ENCODE peak calls at places on chromosome 9, in four cellular contexts. One of them, this sample, is unnamed.

GRCh38 chr9:95242613-95243012 is 74.9 kb downstream of the FANCC start:
- DNase-seq in endodermal cell: peak; percentile 74
- DNase-seq in Peyer's patch: no peak
- DNase-seq in prostate gland: no peak
- DNase-seq in this sample: no peak

GRCh38 chr9:4821133-4821532 is 28.4 kb downstream of the RCL1 start:
- DNase-seq in prostate gland: no peak
- DNase-seq in endodermal cell: no peak
- DNase-seq in Peyer's patch: no peak
- DNase-seq in this sample: no peak

GRCh38 chr9:127129073-127129717 is 6.8 kb upstream of the ANGPTL2 start:
- DNase-seq in prostate gland: no peak
- DNase-seq in Peyer's patch: no peak
- DNase-seq in endodermal cell: peak; percentile 67
- DNase-seq in this sample: no peak

GRCh38 chr9:127899200-127899943 is at the start of gene ST6GALNAC6:
- DNase-seq in Peyer's patch: peak; percentile 78
- DNase-seq in endodermal cell: peak; percentile 84
- DNase-seq in prostate gland: no peak
- DNase-seq in this sample: peak; percentile 63

GRCh38 chr9:11794984-11795383 is 898.2 kb upstream of the TYRP1 start:
- DNase-seq in prostate gland: no peak
- DNase-seq in Peyer's patch: no peak
- DNase-seq in endodermal cell: no peak
- DNase-seq in this sample: no peak

GRCh38 chr9:104836235-104836634 is 72.3 kb downstream of the NIPSNAP3B start:
- DNase-seq in endodermal cell: no peak
- DNase-seq in prostate gland: no peak
- DNase-seq in Peyer's patch: no peak
- DNase-seq in this sample: no peak

GRCh38 chr9:36319806-36320205 is 61.6 kb upstream of the GNE start:
- DNase-seq in prostate gland: peak; percentile 55
- DNase-seq in Peyer's patch: no peak
- DNase-seq in endodermal cell: no peak
- DNase-seq in this sample: no peak

GRCh38 chr9:131625848-131626670 is 80.7 kb downstream of the PRRT1B start:
- DNase-seq in prostate gland: no peak
- DNase-seq in Peyer's patch: no peak
- DNase-seq in endodermal cell: peak; percentile 29
- DNase-seq in this sample: no peak

GRCh38 chr9:135095470-135096407 is 8.3 kb downstream of the OLFM1 start:
- DNase-seq in Peyer's patch: no peak
- DNase-seq in prostate gland: no peak
- DNase-seq in endodermal cell: no peak
- DNase-seq in this sample: no peak

GRCh38 chr9:134040831-134041648 is 15.8 kb downstream of the BRD3OS start:
- DNase-seq in Peyer's patch: no peak
- DNase-seq in endodermal cell: no peak
- DNase-seq in prostate gland: no peak
- DNase-seq in this sample: no peak

GRCh38 chr9:70060883-70061507 is 17.3 kb downstream of the MAMDC2 start:
- DNase-seq in endodermal cell: no peak
- DNase-seq in prostate gland: no peak
- DNase-seq in Peyer's patch: no peak
- DNase-seq in this sample: no peak

GRCh38 chr9:86940774-86941173 is 6.5 kb downstream of the GAS1 start:
- DNase-seq in endodermal cell: no peak
- DNase-seq in prostate gland: no peak
- DNase-seq in Peyer's patch: no peak
- DNase-seq in this sample: no peak

GRCh38 chr9:101220341-101220740 is 164.5 kb downstream of the BAAT start:
- DNase-seq in Peyer's patch: no peak
- DNase-seq in prostate gland: no peak
- DNase-seq in endodermal cell: no peak
- DNase-seq in this sample: no peak

GRCh38 chr9:69044226-69045219 is 9.0 kb downstream of the FXN start:
- DNase-seq in endodermal cell: peak; percentile 66
- DNase-seq in prostate gland: no peak
- DNase-seq in Peyer's patch: no peak
- DNase-seq in this sample: peak; percentile 34

GRCh38 chr9:91486699-91487497 is 63.3 kb upstream of the NFIL3 start:
- DNase-seq in endodermal cell: no peak
- DNase-seq in prostate gland: no peak
- DNase-seq in Peyer's patch: no peak
- DNase-seq in this sample: peak; percentile 65

GRCh38 chr9:72454871-72455471 is 66.4 kb upstream of the TMC1 start:
- DNase-seq in prostate gland: peak; percentile 63
- DNase-seq in Peyer's patch: no peak
- DNase-seq in endodermal cell: no peak
- DNase-seq in this sample: no peak

GRCh38 chr9:83036043-83036442 is 26.9 kb downstream of the RASEF start:
- DNase-seq in endodermal cell: no peak
- DNase-seq in Peyer's patch: no peak
- DNase-seq in prostate gland: no peak
- DNase-seq in this sample: no peak

GRCh38 chr9:21681641-21682040 is 120.8 kb upstream of the MTAP start:
- DNase-seq in Peyer's patch: no peak
- DNase-seq in prostate gland: no peak
- DNase-seq in endodermal cell: no peak
- DNase-seq in this sample: peak; percentile 91

GRCh38 chr9:129888085-129888808 is 53.0 kb downstream of the USP20 start:
- DNase-seq in endodermal cell: peak; percentile 50
- DNase-seq in prostate gland: no peak
- DNase-seq in Peyer's patch: peak; percentile 60
- DNase-seq in this sample: no peak

GRCh38 chr9:105911104-105911911 is 217.0 kb downstream of the TMEM38B start:
- DNase-seq in prostate gland: no peak
- DNase-seq in Peyer's patch: no peak
- DNase-seq in endodermal cell: peak; percentile 70
- DNase-seq in this sample: no peak

GRCh38 chr9:99561435-99562262 is 260.0 kb upstream of the NR4A3 start:
- DNase-seq in endodermal cell: no peak
- DNase-seq in Peyer's patch: no peak
- DNase-seq in prostate gland: no peak
- DNase-seq in this sample: no peak

GRCh38 chr9:121699271-121700164 is 48.1 kb downstream of the DAB2IP start:
- DNase-seq in endodermal cell: peak; percentile 85
- DNase-seq in prostate gland: no peak
- DNase-seq in Peyer's patch: peak; percentile 65
- DNase-seq in this sample: peak; percentile 28

GRCh38 chr9:70484232-70485130 is 70.0 kb upstream of the KLF9 start:
- DNase-seq in endodermal cell: peak; percentile 70
- DNase-seq in Peyer's patch: no peak
- DNase-seq in prostate gland: peak; percentile 53
- DNase-seq in this sample: peak; percentile 93

GRCh38 chr9:6675268-6675667 is 29.7 kb upstream of the GLDC start:
- DNase-seq in prostate gland: no peak
- DNase-seq in Peyer's patch: no peak
- DNase-seq in endodermal cell: no peak
- DNase-seq in this sample: no peak

GRCh38 chr9:114413909-114414308 is 26.1 kb upstream of the AKNA start:
- DNase-seq in Peyer's patch: no peak
- DNase-seq in endodermal cell: no peak
- DNase-seq in prostate gland: no peak
- DNase-seq in this sample: peak; percentile 50

GRCh38 chr9:127698985-127699670 is 7.7 kb upstream of the CFAP157 start:
- DNase-seq in prostate gland: peak; percentile 94
- DNase-seq in endodermal cell: peak; percentile 98
- DNase-seq in Peyer's patch: peak; percentile 90
- DNase-seq in this sample: peak; percentile 98

GRCh38 chr9:16265671-16266070 is 604.8 kb downstream of the BNC2 start:
- DNase-seq in endodermal cell: no peak
- DNase-seq in Peyer's patch: no peak
- DNase-seq in prostate gland: no peak
- DNase-seq in this sample: peak; percentile 54

GRCh38 chr9:16267336-16268036 is 603.0 kb downstream of the BNC2 start:
- DNase-seq in endodermal cell: no peak
- DNase-seq in Peyer's patch: no peak
- DNase-seq in prostate gland: peak; percentile 17
- DNase-seq in this sample: peak; percentile 83

GRCh38 chr9:16268037-16269010 is 602.1 kb downstream of the BNC2 start:
- DNase-seq in prostate gland: no peak
- DNase-seq in Peyer's patch: no peak
- DNase-seq in endodermal cell: no peak
- DNase-seq in this sample: peak; percentile 58

GRCh38 chr9:16262467-16263261 is 607.8 kb downstream of the BNC2 start:
- DNase-seq in endodermal cell: peak; percentile 85
- DNase-seq in prostate gland: peak; percentile 46
- DNase-seq in Peyer's patch: no peak
- DNase-seq in this sample: no peak

GRCh38 chr9:16266648-16267276 is 603.7 kb downstream of the BNC2 start:
- DNase-seq in endodermal cell: peak; percentile 85
- DNase-seq in prostate gland: no peak
- DNase-seq in Peyer's patch: no peak
- DNase-seq in this sample: peak; percentile 36
- TF ChIP-seq CTCF in endodermal cell: peak; percentile 89
- TF ChIP-seq CTCF in prostate gland: no peak
- TF ChIP-seq CTCF in Peyer's patch: no peak
- TF ChIP-seq CTCF in this sample: peak; percentile 67

DNA sequence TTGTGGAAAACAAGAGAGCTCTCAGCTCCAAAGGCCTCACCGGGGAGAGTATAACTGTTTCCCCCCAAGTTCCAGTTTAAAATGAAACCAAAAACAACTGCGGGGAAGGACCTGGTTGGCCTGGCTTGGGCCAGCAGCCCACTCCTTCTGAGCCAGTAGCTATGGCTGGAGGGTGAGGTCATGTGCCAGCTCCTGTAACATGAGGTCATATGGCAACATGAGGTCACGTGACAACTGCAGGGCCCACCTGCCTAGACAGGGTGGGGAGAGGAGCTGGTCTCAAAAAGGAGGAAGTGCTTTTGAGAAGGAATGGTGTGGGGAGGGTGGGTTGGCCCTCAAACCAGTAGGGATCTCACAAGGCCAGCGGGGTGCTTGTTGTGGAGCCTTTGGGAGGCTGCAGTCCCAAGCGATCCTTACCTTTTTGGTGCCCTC is 29.3 kb upstream of the CRB2 start:
- DNase-seq in Peyer's patch: no peak
- DNase-seq in endodermal cell: peak; percentile 64
- DNase-seq in prostate gland: no peak
- DNase-seq in this sample: peak; percentile 40
- H3K4me3 ChIP-seq in Peyer's patch: no peak overlapping the region
- H3K4me3 ChIP-seq in endodermal cell: no peak overlapping the region
- H3K4me3 ChIP-seq in prostate gland: no peak overlapping the region
- H3K4me3 ChIP-seq in this sample: no peak overlapping the region

GRCh38 chr9:132647806-132648205 is 22.0 kb downstream of the DDX31 start:
- DNase-seq in Peyer's patch: no peak
- DNase-seq in endodermal cell: no peak
- DNase-seq in prostate gland: no peak
- DNase-seq in this sample: peak; percentile 87

GRCh38 chr9:132648283-132648682 is 21.5 kb downstream of the DDX31 start:
- DNase-seq in endodermal cell: no peak
- DNase-seq in Peyer's patch: no peak
- DNase-seq in prostate gland: no peak
- DNase-seq in this sample: no peak

GRCh38 chr9:132647355-132647754 is 22.4 kb downstream of the DDX31 start:
- DNase-seq in prostate gland: no peak
- DNase-seq in endodermal cell: no peak
- DNase-seq in Peyer's patch: no peak
- DNase-seq in this sample: peak; percentile 100

GRCh38 chr9:132648685-132649084 is 21.1 kb downstream of the DDX31 start:
- DNase-seq in prostate gland: no peak
- DNase-seq in endodermal cell: no peak
- DNase-seq in Peyer's patch: no peak
- DNase-seq in this sample: peak; percentile 23

DNA sequence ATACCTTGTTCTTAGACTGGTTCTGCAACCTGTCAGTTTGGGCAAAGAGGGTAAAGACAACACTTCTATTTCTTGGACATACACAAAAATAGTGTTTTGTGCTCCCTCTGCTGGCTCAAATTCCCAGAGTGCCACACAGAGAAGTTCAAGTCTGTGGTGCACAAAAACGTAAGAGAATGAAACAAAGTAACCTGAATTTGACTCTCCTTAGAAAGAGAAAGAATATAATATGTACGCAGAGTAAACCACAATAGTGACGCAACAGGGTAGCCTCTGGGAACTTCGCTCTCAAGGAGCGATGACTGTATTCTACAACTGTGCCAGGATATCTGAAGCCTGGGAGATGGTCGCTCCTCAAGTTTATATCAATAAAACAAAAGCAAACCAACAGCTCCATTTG is 18.5 kb downstream of the DDX31 start:
- DNase-seq in prostate gland: peak; percentile 72
- DNase-seq in endodermal cell: no peak
- DNase-seq in Peyer's patch: no peak
- DNase-seq in this sample: peak; percentile 98
- TF ChIP-seq CTCF in prostate gland: peak; percentile 77
- TF ChIP-seq CTCF in endodermal cell: peak; percentile 65
- TF ChIP-seq CTCF in Peyer's patch: no peak
- TF ChIP-seq CTCF in this sample: peak; percentile 76

GRCh38 chr9:136838314-136839228 is 3.7 kb upstream of the AJM1 start:
- DNase-seq in endodermal cell: no peak
- DNase-seq in prostate gland: no peak
- DNase-seq in Peyer's patch: no peak
- DNase-seq in this sample: no peak

GRCh38 chr9:136840877-136841645 is 1.2 kb upstream of the AJM1 start:
- DNase-seq in prostate gland: no peak
- DNase-seq in Peyer's patch: peak; percentile 94
- DNase-seq in endodermal cell: peak; percentile 73
- DNase-seq in this sample: peak; percentile 37

GRCh38 chr9:136837146-136837855 is 5.0 kb upstream of the AJM1 start:
- DNase-seq in prostate gland: no peak
- DNase-seq in endodermal cell: no peak
- DNase-seq in Peyer's patch: no peak
- DNase-seq in this sample: no peak

GRCh38 chr9:136840140-136840876 is 2.0 kb upstream of the AJM1 start:
- DNase-seq in prostate gland: no peak
- DNase-seq in Peyer's patch: peak; percentile 79
- DNase-seq in endodermal cell: peak; percentile 55
- DNase-seq in this sample: no peak

DNA sequence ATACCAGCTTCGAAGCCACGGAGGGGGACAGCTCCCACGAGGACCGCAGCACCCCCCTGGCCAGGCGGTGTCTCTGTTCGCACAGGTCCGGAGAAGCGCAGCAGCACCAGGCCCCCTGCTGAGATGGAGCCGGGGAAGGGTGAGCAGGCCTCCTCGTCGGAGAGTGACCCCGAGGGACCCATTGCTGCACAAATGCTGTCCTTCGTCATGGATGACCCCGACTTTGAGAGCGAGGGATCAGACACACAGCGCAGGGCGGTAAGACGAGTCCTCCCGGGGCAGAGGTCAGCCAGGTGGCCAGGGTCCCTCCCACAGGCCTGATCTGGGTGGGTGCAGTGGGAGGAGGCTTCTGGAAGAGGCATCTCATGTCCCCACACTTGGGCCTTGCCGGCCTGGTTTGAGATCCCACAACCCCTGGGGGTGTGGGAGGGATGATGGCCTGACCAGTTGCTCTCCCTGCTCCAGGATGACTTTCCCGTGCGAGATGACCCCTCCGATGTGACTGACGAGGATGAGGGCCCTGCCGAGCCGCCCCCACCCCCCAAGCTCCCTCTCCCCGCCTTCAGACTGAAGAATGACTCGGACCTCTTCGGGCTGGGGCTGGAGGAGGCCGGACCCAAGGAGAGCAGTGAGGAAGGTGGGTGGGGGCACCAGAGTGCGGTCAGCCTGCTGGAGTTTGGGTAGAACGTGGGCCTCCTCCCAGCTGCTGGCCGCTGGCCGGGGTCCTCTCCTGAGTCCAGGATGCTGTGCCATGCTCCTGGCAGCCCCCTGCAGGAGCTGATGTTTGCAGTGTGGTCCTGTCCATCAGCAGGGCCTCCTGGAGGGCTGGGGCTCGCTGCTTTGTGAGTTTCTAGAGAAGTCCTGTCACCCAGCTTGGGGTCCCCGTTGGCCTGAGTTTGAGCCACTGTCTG is 2.8 kb upstream of the AJM1 start:
- DNase-seq in prostate gland: no peak
- DNase-seq in Peyer's patch: no peak
- DNase-seq in endodermal cell: no peak
- DNase-seq in this sample: no peak
- H3K4me3 ChIP-seq in prostate gland: no peak overlapping the region
- H3K4me3 ChIP-seq in Peyer's patch: no peak overlapping the region
- H3K4me3 ChIP-seq in endodermal cell: no peak overlapping the region
- H3K4me3 ChIP-seq in this sample: no peak overlapping the region

This sample was measured in fibroblast of mammary gland.